ENCODE peak calls at places on chromosome 12, in four cellular contexts. M is effector memory CD4-positive, alpha-beta T cell; Z is stimulated activated naive CD4-positive, alpha-beta T cell; Q is activated CD4-positive, alpha-beta T cell treated with anti-CD3 and anti-CD28 coated beads, Interleukin-2, amount 50 U/mL, for 24 hours. E is an unnamed sample.

GRCh38 chr12:108711486-108712163 is 19.7 kb downstream of the CORO1C start:
- DNase-seq in M (no peak), Z (no peak), Q (no peak), E (no peak)

GRCh38 chr12:116368196-116369194 is 91.0 kb upstream of the MED13L start:
- DNase-seq in M (no peak), Z (no peak), Q (no peak), E (no peak)

GRCh38 chr12:110530511-110530910 is 28.4 kb downstream of the RAD9B start:
- DNase-seq in M (no peak), Z (no peak), Q (no peak), E (no peak)

GRCh38 chr12:103530352-103530751 is 34.6 kb upstream of the C12orf42 start:
- DNase-seq in M (no peak), Z (no peak), Q (no peak), E (no peak)

GRCh38 chr12:101055940-101056339 is 154.1 kb downstream of the SLC5A8 start:
- DNase-seq in M (no peak), Z (no peak), Q (no peak), E (no peak)

GRCh38 chr12:7629465-7629864 is 36.2 kb downstream of the APOBEC1 start:
- DNase-seq in M (no peak), Z (no peak), Q (no peak), E (no peak)

GRCh38 chr12:104718581-104718980 is 239.5 kb downstream of the SLC41A2 start:
- DNase-seq in M (no peak), Z (no peak), Q (no peak), E (no peak)

GRCh38 chr12:54037360-54038259 is 4.8 kb downstream of the HOXC5 start:
- DNase-seq in M (no peak), Z (no peak), Q (no peak), E (no peak)

GRCh38 chr12:57609781-57610552 is 1.3 kb upstream of the ARHGEF25 start:
- DNase-seq in M (no peak), Z (no peak), Q (no peak), E (no peak)

GRCh38 chr12:73815072-73815660 is 722.5 kb upstream of the ATXN7L3B start:
- DNase-seq in M (no peak), Z (no peak), Q (no peak), E (no peak)

GRCh38 chr12:107242189-107242588 is 148.8 kb upstream of the CRY1 start:
- DNase-seq in M (no peak), Z (no peak), Q (no peak), E (no peak)

GRCh38 chr12:51254592-51254991 is 15.6 kb downstream of the SMAGP start:
- DNase-seq in M (no peak), Z (no peak), Q (no peak), E (no peak)

E was measured in stimulated activated CD8-positive, alpha-beta memory T cell treated with anti-CD3 and anti-CD28 coated beads, Interleukin-15, amount 100 ng/mL, for 24 hours.